ENCODE peak calls at places on chromosomes 3 and 15, in seven cellular contexts. M is fibroblast of the aortic adventitia, Z is left lung, O is fibroblast of lung, N is fibroblast of pulmonary artery, I is pancreas, E is tibial artery. D is an unnamed sample.

GRCh38 chr3:3629911-3630310 is 169.3 kb upstream of the LRRN1 start:
- DNase-seq in Z (no peak), N (peak), O (peak), I (no peak), M (no peak), E (no peak), D (no peak)

GRCh38 chr3:187744169-187745151 is 808 bp downstream of the BCL6 start:
- DNase-seq in O (peak), Z (peak), I (peak), M (peak), N (peak), E (peak), D (no peak)

GRCh38 chr3:108602249-108602934 is 12.9 kb downstream of the DZIP3 start:
- DNase-seq in N (no peak), I (no peak), M (no peak), O (peak), Z (no peak), E (no peak), D (no peak)

GRCh38 chr3:176375519-176375918 is 821.8 kb downstream of the TBL1XR1 start:
- DNase-seq in Z (no peak), E (no peak), N (no peak), I (no peak), O (peak), M (no peak), D (no peak)

GRCh38 chr15:45847645-45848044 is 212.8 kb downstream of the SQOR start:
- DNase-seq in O (no peak), E (no peak), N (no peak), Z (no peak), M (no peak), I (no peak), D (no peak)

GRCh38 chr3:86991840-86992430 is 986 bp upstream of the VGLL3 start:
- DNase-seq in I (no peak), E (no peak), Z (no peak), M (no peak), O (peak), N (no peak), D (no peak)

GRCh38 chr3:128970741-128971048 is 23.2 kb downstream of the CFAP92 start:
- DNase-seq in E (no peak), Z (no peak), I (no peak), M (no peak), O (peak), N (no peak), D (no peak)

GRCh38 chr3:48795997-48796732 is 51.5 kb downstream of the PRKAR2A start:
- DNase-seq in Z (no peak), I (no peak), O (no peak), M (no peak), N (no peak), E (no peak), D (no peak)

GRCh38 chr3:71910107-71910506 is 125.2 kb upstream of the PROK2 start:
- DNase-seq in I (no peak), M (no peak), N (peak), O (no peak), Z (no peak), E (no peak), D (no peak)

GRCh38 chr3:177633671-177634207 is 436.5 kb upstream of the TBL1XR1 start:
- DNase-seq in Z (no peak), N (peak), M (peak), E (no peak), I (no peak), O (peak), D (no peak)

GRCh38 chr3:27483117-27484001 is 825 bp downstream of the SLC4A7 start:
- DNase-seq in M (peak), N (peak), I (peak), Z (peak), O (peak), E (peak), D (peak)

GRCh38 chr3:65466300-65466988 is 572.3 kb downstream of the MAGI1 start:
- DNase-seq in N (no peak), I (no peak), M (no peak), O (no peak), E (no peak), Z (no peak), D (no peak)

GRCh38 chr15:71559098-71559497 is 251.3 kb upstream of the NR2E3 start:
- DNase-seq in E (no peak), Z (no peak), I (no peak), N (peak), O (peak), M (peak), D (peak)

GRCh38 chr3:42839616-42840015 is 30.4 kb downstream of the ACKR2 start:
- DNase-seq in O (peak), I (no peak), M (peak), Z (no peak), E (no peak), N (peak), D (peak)

GRCh38 chr15:28977377-28978010 is 91.7 kb downstream of the APBA2 start:
- DNase-seq in E (no peak), O (peak), N (peak), I (no peak), Z (no peak), M (peak), D (peak)

DNA sequence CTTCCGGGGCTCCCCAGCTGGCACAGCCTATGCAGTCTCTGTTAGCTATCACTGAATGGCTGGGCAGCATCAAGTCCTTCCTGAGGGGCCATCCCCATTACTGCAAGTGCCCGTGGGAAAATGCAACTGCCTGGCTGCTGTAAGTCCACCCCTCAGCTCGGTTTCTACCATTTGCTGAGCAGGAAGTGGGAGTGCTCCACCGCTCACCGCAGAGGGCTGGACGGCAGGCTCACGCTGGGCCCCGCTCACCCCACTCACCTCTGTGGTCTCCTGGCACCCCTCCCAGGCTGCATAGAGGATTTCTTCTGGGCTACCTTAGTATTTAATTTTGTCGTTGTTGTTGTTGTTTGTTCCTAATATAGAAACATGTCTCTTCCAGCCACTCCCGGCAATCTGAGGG is 270.2 kb downstream of the PLCL2 start:
- DNase-seq in I (no peak), M (no peak), N (no peak), Z (no peak), O (no peak), E (no peak), D (no peak)
- H3K4me3 ChIP-seq in I (no peak), M (no peak), N (no peak), Z (no peak), O (no peak), E (no peak), D (no peak)

DNA sequence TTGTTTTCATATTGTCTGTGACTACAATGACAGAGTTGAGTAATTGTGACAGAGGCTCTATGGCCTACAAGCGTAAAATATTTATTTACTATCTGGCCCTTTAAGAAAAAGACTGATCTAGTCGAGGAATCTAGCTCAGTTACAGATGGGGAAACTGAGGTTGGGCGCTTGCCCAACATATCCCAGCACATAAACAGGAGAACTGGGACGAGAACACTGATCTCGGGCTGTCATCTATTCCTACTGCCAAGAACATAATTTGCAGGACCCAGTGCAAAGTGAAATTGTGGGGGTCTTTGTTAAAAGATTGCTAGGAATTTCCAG is 1.9 kb downstream of the FES start:
- DNase-seq in M (no peak), Z (no peak), E (no peak), I (no peak), O (no peak), N (no peak), D (no peak)
- H3K4me3 ChIP-seq in M (peak), Z (peak), E (no peak), I (no peak), O (peak), N (no peak), D (no peak)

GRCh38 chr15:73335471-73335870 is 33.3 kb downstream of the HCN4 start:
- DNase-seq in I (peak), Z (no peak), M (no peak), N (no peak), O (no peak), E (no peak), D (no peak)

GRCh38 chr15:73336756-73337155 is 32.0 kb downstream of the HCN4 start:
- DNase-seq in E (no peak), N (no peak), M (no peak), Z (no peak), O (no peak), I (peak), D (no peak)

GRCh38 chr15:73340502-73341192 is 28.1 kb downstream of the HCN4 start:
- DNase-seq in M (no peak), O (no peak), I (peak), N (no peak), E (no peak), Z (no peak), D (no peak)

GRCh38 chr15:73338606-73339388 is 30.0 kb downstream of the HCN4 start:
- DNase-seq in N (no peak), E (no peak), I (peak), Z (no peak), M (no peak), O (no peak), D (no peak)

DNA sequence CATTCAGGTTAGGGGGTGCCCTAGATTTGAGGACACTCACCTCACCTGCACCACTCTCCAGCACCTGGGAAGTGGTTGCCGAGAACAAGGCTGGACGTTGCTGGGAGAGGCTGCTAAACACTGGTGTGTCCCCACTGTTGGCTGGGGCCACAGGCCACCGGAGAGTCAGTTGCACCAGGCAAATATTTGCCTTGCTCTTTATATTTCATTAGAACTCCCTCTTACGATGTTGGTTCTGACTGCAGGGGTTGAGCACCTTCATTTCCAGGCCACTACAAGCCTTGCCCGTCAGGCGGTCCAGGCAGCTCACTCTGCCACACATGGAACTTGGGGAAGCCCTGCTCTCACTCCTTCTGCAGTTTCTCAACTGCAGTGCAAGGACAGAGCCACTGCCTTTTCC is 30.7 kb downstream of the HCN4 start:
- DNase-seq in Z (peak), N (no peak), I (peak), M (no peak), O (no peak), E (no peak), D (no peak)
- H3K4me3 ChIP-seq in Z (no peak), N (no peak), I (no peak), M (no peak), O (no peak), E (no peak), D (no peak)

GRCh38 chr3:123884993-123885392 is 861 bp upstream of the MYLK start:
- DNase-seq in O (no peak), I (no peak), Z (no peak), E (no peak), N (no peak), M (no peak), D (no peak)

GRCh38 chr3:123881771-123882170 is 2.4 kb downstream of the MYLK start:
- DNase-seq in I (no peak), O (no peak), M (no peak), N (no peak), E (no peak), Z (no peak), D (no peak)

GRCh38 chr3:123884258-123884831 is at the start of gene MYLK:
- DNase-seq in O (peak), N (peak), I (peak), Z (peak), M (peak), E (peak), D (peak)

GRCh38 chr3:123883111-123883510 is 1.0 kb downstream of the MYLK start:
- DNase-seq in N (no peak), Z (no peak), I (no peak), O (no peak), M (no peak), E (no peak), D (no peak)

DNA sequence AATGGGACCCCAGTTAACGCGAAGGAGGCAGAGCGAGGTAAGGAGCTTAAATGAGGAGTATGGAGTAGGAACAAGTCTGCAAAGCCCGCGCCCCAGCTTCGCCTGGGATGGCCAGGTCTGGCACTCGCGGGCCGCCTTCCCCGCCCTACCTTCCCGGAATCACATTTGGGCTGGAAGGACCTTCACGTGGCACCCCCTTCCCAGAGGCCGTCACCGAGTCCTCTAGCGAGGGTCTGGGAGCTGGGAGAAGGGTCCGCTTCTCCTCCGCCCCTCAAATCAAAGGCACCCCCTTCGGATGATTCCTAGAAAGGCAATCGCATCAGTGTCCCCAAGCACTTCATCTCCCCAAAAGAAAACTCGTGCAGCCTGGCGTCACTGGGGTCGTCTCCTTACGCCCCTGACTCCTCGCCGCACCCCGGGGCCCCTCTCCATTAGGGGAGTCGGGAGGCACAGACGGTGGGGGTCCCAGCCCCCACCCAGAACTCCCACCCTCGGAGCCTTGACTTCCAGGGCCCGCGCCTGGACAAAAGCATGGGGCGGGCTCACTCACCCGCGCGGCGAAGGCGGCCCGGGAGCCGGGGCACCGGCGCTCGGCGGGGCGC is 375 bp downstream of the MYLK start:
- DNase-seq in O (peak), Z (no peak), M (peak), I (peak), E (peak), N (no peak), D (no peak)
- H3K4me3 ChIP-seq in O (peak), Z (peak), M (peak), I (peak), E (peak), N (peak), D (peak)

DNA sequence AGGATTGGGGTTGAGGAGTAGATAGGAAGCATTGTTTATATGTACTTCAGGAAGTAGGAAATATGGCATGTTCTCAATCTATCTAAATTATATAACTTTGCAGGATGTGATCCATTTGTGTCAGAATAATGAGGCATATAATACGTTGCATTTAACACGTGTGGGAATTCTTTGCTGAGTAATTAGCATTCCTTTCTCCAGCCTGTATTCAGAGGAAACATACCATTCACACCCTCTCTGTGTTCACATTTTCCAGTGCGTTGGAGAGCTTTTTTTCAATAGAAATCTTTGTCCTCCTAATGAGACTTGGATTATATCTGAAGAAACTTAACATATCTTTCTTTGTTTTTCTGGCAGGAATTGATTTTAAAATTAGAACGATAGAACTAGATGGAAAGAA is 33.0 kb upstream of the APH1B start:
- DNase-seq in M (peak), O (peak), Z (no peak), E (no peak), I (no peak), N (peak), D (no peak)
- H3K4me3 ChIP-seq in M (no peak), O (no peak), Z (no peak), E (no peak), I (no peak), N (no peak), D (no peak)

DNA sequence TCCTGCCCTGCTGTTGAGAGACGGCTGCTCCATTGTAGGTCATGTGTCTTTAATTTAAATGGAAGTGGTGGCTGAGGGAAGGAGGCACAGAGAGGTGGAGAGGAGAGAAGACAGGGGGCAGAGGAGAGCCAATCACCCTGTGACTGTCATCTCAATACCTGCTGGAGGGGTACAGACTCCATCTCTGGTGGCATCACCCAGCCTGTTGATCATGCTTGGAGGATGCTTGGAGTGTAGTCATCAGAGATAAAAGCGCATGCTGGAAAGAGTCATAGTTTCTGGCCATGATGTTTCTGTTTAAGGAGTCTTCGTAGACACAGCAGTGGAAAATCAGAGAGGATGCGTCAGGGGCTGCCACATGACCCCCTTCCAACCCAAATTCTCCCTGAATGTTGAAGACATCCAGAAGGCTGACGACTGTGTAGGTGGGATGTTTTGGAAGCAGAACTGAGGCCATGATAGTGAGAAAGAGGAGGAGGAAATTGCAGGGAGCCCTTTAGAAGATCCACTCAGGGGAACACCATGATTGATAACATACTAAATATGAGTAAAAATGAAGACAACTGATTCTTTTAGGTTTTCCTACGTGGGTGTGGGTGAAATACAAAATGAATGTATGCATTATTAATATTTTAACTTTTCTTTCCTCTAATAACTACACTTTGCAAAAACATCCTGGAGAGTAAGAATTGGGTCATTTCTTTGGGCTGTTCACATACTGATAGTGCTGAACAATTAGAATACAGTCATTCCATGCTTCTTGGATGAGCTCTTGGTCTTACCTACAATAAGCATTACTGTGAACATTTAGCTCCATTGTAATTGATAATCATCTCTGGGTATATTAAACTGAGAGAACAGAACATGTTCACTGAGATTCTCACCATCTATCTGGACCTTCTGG is 210.6 kb upstream of the ATP10A start:
- DNase-seq in E (no peak), Z (no peak), O (no peak), N (no peak), I (no peak), M (no peak), D (no peak)
- H3K4me3 ChIP-seq in E (no peak), Z (no peak), O (no peak), N (no peak), I (no peak), M (no peak), D (no peak)

DNA sequence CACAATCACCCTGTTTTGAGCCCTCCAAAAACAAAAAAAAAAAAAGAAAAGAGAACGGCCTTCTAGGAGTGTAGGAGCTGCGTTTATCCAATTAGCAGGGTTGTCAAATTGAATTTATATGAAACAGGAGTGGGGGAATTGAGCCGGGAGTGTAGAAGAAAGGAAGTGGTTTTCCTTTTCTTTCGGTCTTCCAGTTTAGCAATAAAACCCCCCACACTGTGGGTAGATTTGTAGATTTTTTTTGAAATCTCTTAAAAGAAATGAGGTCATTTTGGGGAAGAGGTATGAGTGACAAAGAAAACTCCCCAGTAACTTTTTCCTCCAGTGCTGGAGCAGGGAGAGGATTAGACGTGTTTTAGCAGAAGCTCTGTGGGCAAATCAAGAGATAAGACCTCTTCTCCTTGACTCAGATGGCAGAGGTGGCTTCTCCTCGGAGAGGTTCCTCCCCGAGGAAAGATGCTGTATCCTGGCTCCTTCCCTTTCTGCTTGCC is 30.8 kb downstream of the BOC start:
- DNase-seq in Z (no peak), O (peak), M (peak), E (no peak), N (peak), I (no peak), D (peak)
- H3K4me3 ChIP-seq in Z (no peak), O (peak), M (no peak), E (no peak), N (peak), I (no peak), D (peak)

D was measured in HFF-Myc.